ENCODE peak calls at places on chromosome 1, in eight cellular contexts. Y, J, P, F, W, I, N and T are unnamed samples.

GRCh38 chr1:206933333-206933945 is 11.7 kb upstream of the FCMR start:
- DNase-seq in Y (no peak), J (peak; percentile 18), P (peak; percentile 83), F (peak; percentile 78), W (peak; percentile 41), I (no peak), N (peak; percentile 57), T (peak; percentile 63)

GRCh38 chr1:31699341-31699891 is 4.4 kb downstream of the COL16A1 start:
- DNase-seq in Y (no peak), J (no peak), P (peak; percentile 51), F (no peak), W (no peak), I (no peak), N (no peak), T (no peak)

GRCh38 chr1:32989160-32989894 is 24.7 kb upstream of the RNF19B start:
- DNase-seq in Y (peak; percentile 83), J (no peak), P (peak; percentile 71), F (no peak), W (peak; percentile 81), I (no peak), N (no peak), T (peak; percentile 67)

GRCh38 chr1:199733125-199733524 is 294.4 kb upstream of the NR5A2 start:
- DNase-seq in Y (no peak), J (no peak), P (no peak), F (no peak), W (no peak), I (no peak), N (no peak), T (no peak)

GRCh38 chr1:204094262-204095247 is 21.6 kb downstream of the SOX13 start:
- DNase-seq in Y (no peak), J (peak; percentile 52), P (no peak), F (no peak), W (no peak), I (peak; percentile 22), N (no peak), T (no peak)

GRCh38 chr1:203652718-203653461 is 26.3 kb downstream of the ATP2B4 start:
- DNase-seq in Y (no peak), J (no peak), P (peak; percentile 54), F (no peak), W (no peak), I (no peak), N (no peak), T (no peak)

GRCh38 chr1:41502912-41503311 is 18.4 kb upstream of the EDN2 start:
- DNase-seq in Y (no peak), J (peak; percentile 94), P (no peak), F (no peak), W (no peak), I (no peak), N (no peak), T (no peak)

GRCh38 chr1:157849229-157849875 is 7.7 kb upstream of the CD5L start:
- DNase-seq in Y (no peak), J (peak; percentile 5), P (no peak), F (no peak), W (no peak), I (no peak), N (no peak), T (no peak)

GRCh38 chr1:59092126-59092525 is 204.8 kb upstream of the FGGY start:
- DNase-seq in Y (no peak), J (no peak), P (no peak), F (no peak), W (no peak), I (no peak), N (no peak), T (no peak)

GRCh38 chr1:12422488-12422887 is 192.7 kb downstream of the VPS13D start:
- DNase-seq in Y (no peak), J (no peak), P (no peak), F (no peak), W (no peak), I (no peak), N (no peak), T (peak; percentile 17)

GRCh38 chr1:26237230-26237966 is 3.4 kb downstream of the CEP85 start:
- DNase-seq in Y (no peak), J (no peak), P (no peak), F (no peak), W (no peak), I (no peak), N (no peak), T (no peak)

GRCh38 chr1:156103521-156103947 is 11.0 kb upstream of the LMNA start:
- DNase-seq in Y (no peak), J (no peak), P (peak; percentile 76), F (no peak), W (peak; percentile 74), I (no peak), N (no peak), T (no peak)

GRCh38 chr1:28112388-28113311 is 24.2 kb upstream of the EYA3 start:
- DNase-seq in Y (no peak), J (no peak), P (peak; percentile 25), F (no peak), W (peak; percentile 63), I (no peak), N (no peak), T (peak; percentile 67)